ENCODE peak calls at places on chromosome 6, in five cellular contexts. One of them, this sample, is unnamed.

GRCh38 chr6:1162367-1163275 is 149.3 kb upstream of the FOXQ1 start:
- DNase-seq in OCI-LY7: no peak
- DNase-seq in testis: no peak
- DNase-seq in spleen: no peak
- DNase-seq in left ventricle myocardium inferior: no peak
- DNase-seq in this sample: no peak

GRCh38 chr6:39906318-39906761 is 27.9 kb downstream of the MOCS1 start:
- DNase-seq in OCI-LY7: no peak
- DNase-seq in testis: no peak
- DNase-seq in spleen: peak
- DNase-seq in left ventricle myocardium inferior: no peak
- DNase-seq in this sample: no peak

GRCh38 chr6:84019812-84020211 is 13.8 kb upstream of the MRAP2 start:
- DNase-seq in OCI-LY7: no peak
- DNase-seq in testis: no peak
- DNase-seq in spleen: no peak
- DNase-seq in left ventricle myocardium inferior: no peak
- DNase-seq in this sample: no peak

GRCh38 chr6:151012321-151013294 is 147.1 kb downstream of the MTHFD1L start:
- DNase-seq in OCI-LY7: no peak
- DNase-seq in testis: no peak
- DNase-seq in spleen: no peak
- DNase-seq in left ventricle myocardium inferior: no peak
- DNase-seq in this sample: no peak

GRCh38 chr6:140857734-140858380 is 1274.9 kb upstream of the GJE1 start:
- DNase-seq in OCI-LY7: no peak
- DNase-seq in testis: no peak
- DNase-seq in spleen: no peak
- DNase-seq in left ventricle myocardium inferior: no peak
- DNase-seq in this sample: no peak

GRCh38 chr6:162099685-162100084 is 627.9 kb downstream of the PRKN start:
- DNase-seq in OCI-LY7: no peak
- DNase-seq in testis: no peak
- DNase-seq in spleen: no peak
- DNase-seq in left ventricle myocardium inferior: no peak
- DNase-seq in this sample: peak

GRCh38 chr6:151784441-151785214 is 22.9 kb upstream of the ESR1 start:
- DNase-seq in OCI-LY7: no peak
- DNase-seq in testis: no peak
- DNase-seq in spleen: no peak
- DNase-seq in left ventricle myocardium inferior: no peak
- DNase-seq in this sample: no peak

GRCh38 chr6:83365931-83366330 is 64.9 kb downstream of the ME1 start:
- DNase-seq in OCI-LY7: no peak
- DNase-seq in testis: peak
- DNase-seq in spleen: no peak
- DNase-seq in left ventricle myocardium inferior: no peak
- DNase-seq in this sample: no peak

GRCh38 chr6:52877786-52878185 is 31.7 kb downstream of the GSTA3 start:
- DNase-seq in OCI-LY7: no peak
- DNase-seq in testis: no peak
- DNase-seq in spleen: no peak
- DNase-seq in left ventricle myocardium inferior: no peak
- DNase-seq in this sample: no peak

GRCh38 chr6:22332216-22332615 is 35.4 kb upstream of the PRL start:
- DNase-seq in OCI-LY7: no peak
- DNase-seq in testis: no peak
- DNase-seq in spleen: no peak
- DNase-seq in left ventricle myocardium inferior: no peak
- DNase-seq in this sample: no peak

GRCh38 chr6:152461556-152461955 is 175.6 kb downstream of the SYNE1 start:
- DNase-seq in OCI-LY7: no peak
- DNase-seq in testis: no peak
- DNase-seq in spleen: no peak
- DNase-seq in left ventricle myocardium inferior: no peak
- DNase-seq in this sample: no peak

GRCh38 chr6:40563111-40563510 is 24.1 kb downstream of the LRFN2 start:
- DNase-seq in OCI-LY7: no peak
- DNase-seq in testis: no peak
- DNase-seq in spleen: no peak
- DNase-seq in left ventricle myocardium inferior: no peak
- DNase-seq in this sample: no peak

GRCh38 chr6:20554326-20554725 is 20.1 kb downstream of the CDKAL1 start:
- DNase-seq in OCI-LY7: no peak
- DNase-seq in testis: no peak
- DNase-seq in spleen: no peak
- DNase-seq in left ventricle myocardium inferior: no peak
- DNase-seq in this sample: no peak

GRCh38 chr6:140766999-140767398 is 1365.7 kb upstream of the GJE1 start:
- DNase-seq in OCI-LY7: no peak
- DNase-seq in testis: no peak
- DNase-seq in spleen: no peak
- DNase-seq in left ventricle myocardium inferior: no peak
- DNase-seq in this sample: no peak

GRCh38 chr6:33579828-33580714 is at the start of gene BAK1:
- DNase-seq in OCI-LY7: peak
- DNase-seq in testis: peak
- DNase-seq in spleen: peak
- DNase-seq in left ventricle myocardium inferior: peak
- DNase-seq in this sample: peak
- H3K4me3 ChIP-seq in OCI-LY7: peak
- H3K4me3 ChIP-seq in testis: peak
- H3K4me3 ChIP-seq in spleen: peak
- H3K4me3 ChIP-seq in left ventricle myocardium inferior: peak
- H3K4me3 ChIP-seq in this sample: peak

GRCh38 chr6:129475477-129476247 is 234.3 kb downstream of the ARHGAP18 start:
- DNase-seq in OCI-LY7: no peak
- DNase-seq in testis: no peak
- DNase-seq in spleen: no peak
- DNase-seq in left ventricle myocardium inferior: no peak
- DNase-seq in this sample: no peak

GRCh38 chr6:129476248-129476564 is 233.8 kb downstream of the ARHGAP18 start:
- DNase-seq in OCI-LY7: no peak
- DNase-seq in testis: no peak
- DNase-seq in spleen: no peak
- DNase-seq in left ventricle myocardium inferior: no peak
- DNase-seq in this sample: no peak

GRCh38 chr6:129469070-129469662 is 240.8 kb downstream of the ARHGAP18 start:
- DNase-seq in OCI-LY7: no peak
- DNase-seq in testis: no peak
- DNase-seq in spleen: no peak
- DNase-seq in left ventricle myocardium inferior: no peak
- DNase-seq in this sample: no peak

GRCh38 chr6:129476810-129477209 is 233.2 kb downstream of the ARHGAP18 start:
- DNase-seq in OCI-LY7: no peak
- DNase-seq in testis: no peak
- DNase-seq in spleen: no peak
- DNase-seq in left ventricle myocardium inferior: no peak
- DNase-seq in this sample: no peak

GRCh38 chr6:129472239-129472638 is 237.7 kb downstream of the ARHGAP18 start:
- DNase-seq in OCI-LY7: no peak
- DNase-seq in testis: no peak
- DNase-seq in spleen: no peak
- DNase-seq in left ventricle myocardium inferior: no peak
- DNase-seq in this sample: no peak
- TF ChIP-seq CTCF in OCI-LY7: peak
- TF ChIP-seq CTCF in testis: no peak
- TF ChIP-seq CTCF in spleen: no peak
- TF ChIP-seq CTCF in left ventricle myocardium inferior: no peak
- TF ChIP-seq CTCF in this sample: no peak

DNA sequence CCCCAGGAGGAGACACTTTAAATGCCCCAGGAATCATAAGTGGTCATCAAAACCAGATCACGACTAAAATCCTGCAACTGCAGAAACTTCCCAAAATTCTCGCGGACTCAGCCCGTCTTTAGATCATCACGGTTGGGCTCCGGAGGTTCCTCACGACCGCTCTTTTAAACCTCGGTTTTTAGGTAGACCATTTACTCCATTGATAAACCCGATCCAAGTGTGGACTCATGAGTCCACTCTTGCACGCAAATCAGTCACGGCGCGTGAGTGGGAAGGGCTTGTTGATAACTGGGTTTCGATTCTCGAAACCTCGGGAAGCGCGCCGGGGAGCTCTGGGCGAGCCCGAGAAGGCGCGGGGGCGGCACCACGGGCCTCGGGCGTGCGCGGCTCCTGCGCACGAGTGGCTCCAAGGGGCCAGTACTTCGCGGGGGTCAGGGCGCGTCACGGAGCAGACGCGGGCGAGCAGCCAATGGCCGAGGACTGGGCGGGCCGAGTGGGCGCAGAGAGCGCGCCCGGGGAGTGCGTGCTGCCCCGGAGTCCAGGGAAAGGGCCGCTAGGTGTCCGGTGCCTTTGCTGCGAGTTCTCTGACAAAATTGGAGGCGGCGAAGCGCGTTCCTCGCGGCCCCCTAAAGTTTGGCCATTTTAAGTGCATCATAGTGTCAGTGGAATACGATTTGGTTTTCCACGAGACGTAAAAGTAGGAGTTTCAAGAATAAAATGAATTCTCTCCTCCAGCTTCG is 658 bp upstream of the TENT5A start:
- DNase-seq in OCI-LY7: no peak
- DNase-seq in testis: peak
- DNase-seq in spleen: peak
- DNase-seq in left ventricle myocardium inferior: peak
- DNase-seq in this sample: peak
- H3K27ac ChIP-seq in OCI-LY7: no peak
- H3K27ac ChIP-seq in testis: peak
- H3K27ac ChIP-seq in spleen: peak
- H3K27ac ChIP-seq in left ventricle myocardium inferior: peak
- H3K27ac ChIP-seq in this sample: peak

DNA sequence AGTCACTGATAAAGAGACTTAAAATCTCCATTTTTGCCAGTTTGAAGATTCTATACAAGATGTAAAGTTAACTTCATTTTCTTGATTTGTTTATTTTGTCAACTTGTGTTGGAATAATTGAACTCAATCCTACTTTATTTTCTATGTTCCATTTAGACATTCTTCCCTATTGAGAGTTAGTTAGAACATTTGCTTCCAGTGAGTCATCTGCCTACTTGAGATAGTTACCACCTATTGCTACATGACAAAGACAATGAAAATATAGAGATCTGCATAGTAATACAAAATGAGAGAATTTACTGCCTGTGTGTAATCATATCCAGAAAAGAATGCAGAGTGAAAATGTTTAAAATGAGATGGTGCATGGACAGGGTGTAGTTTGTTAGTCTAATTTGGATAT is 419.9 kb downstream of the NKAIN2 start:
- DNase-seq in OCI-LY7: no peak
- DNase-seq in testis: no peak
- DNase-seq in spleen: no peak
- DNase-seq in left ventricle myocardium inferior: no peak
- DNase-seq in this sample: no peak
- H3K4me3 ChIP-seq in OCI-LY7: no peak
- H3K4me3 ChIP-seq in testis: no peak
- H3K4me3 ChIP-seq in spleen: no peak
- H3K4me3 ChIP-seq in left ventricle myocardium inferior: no peak
- H3K4me3 ChIP-seq in this sample: no peak

GRCh38 chr6:156686429-156686939 is 90.7 kb upstream of the ARID1B start:
- DNase-seq in OCI-LY7: peak
- DNase-seq in testis: peak
- DNase-seq in spleen: no peak
- DNase-seq in left ventricle myocardium inferior: no peak
- DNase-seq in this sample: peak
- TF ChIP-seq CTCF in OCI-LY7: peak
- TF ChIP-seq CTCF in testis: peak
- TF ChIP-seq CTCF in spleen: peak
- TF ChIP-seq CTCF in left ventricle myocardium inferior: peak
- TF ChIP-seq CTCF in this sample: peak

DNA sequence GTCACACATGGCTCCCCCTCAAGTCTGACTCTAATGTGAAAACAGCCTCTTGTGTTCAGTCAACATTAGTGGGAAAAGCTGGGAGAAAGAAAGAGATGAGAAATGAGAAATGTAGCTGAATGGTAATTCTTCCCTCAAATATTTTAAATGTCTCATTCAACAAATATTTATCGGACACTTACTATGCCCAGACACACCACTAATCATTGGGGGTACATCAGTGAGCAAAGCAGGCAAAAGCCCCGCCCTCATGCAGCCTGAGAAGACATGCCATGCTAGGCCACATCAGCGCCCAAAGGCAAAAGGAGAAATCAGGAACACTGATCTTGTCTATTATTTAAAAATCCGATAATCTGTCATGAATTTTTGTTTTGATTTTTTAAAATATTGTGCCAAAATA is 89.9 kb upstream of the ASF1A start:
- DNase-seq in OCI-LY7: no peak
- DNase-seq in testis: no peak
- DNase-seq in spleen: no peak
- DNase-seq in left ventricle myocardium inferior: no peak
- DNase-seq in this sample: no peak
- H3K27ac ChIP-seq in OCI-LY7: no peak
- H3K27ac ChIP-seq in testis: no peak
- H3K27ac ChIP-seq in spleen: no peak
- H3K27ac ChIP-seq in left ventricle myocardium inferior: no peak
- H3K27ac ChIP-seq in this sample: no peak